ENCODE peak calls at places on chromosomes 2 and 18, in seven cellular contexts. Q is A549; V is CD8-positive, alpha-beta T cell; T is AG04450; E is upper lobe of right lung; R is fibroblast of lung; J is heart left ventricle. G is an unnamed sample.

GRCh38 chr2:202237787-202238233 is 587 bp downstream of the SUMO1 start:
- DNase-seq in Q (peak), T (no peak), J (peak), E (peak), R (peak), V (no peak), G (no peak)

GRCh38 chr2:119756837-119757236 is 2.9 kb upstream of the PTPN4 start:
- DNase-seq in E (no peak), Q (no peak), V (no peak), J (peak), T (no peak), R (peak), G (peak)

GRCh38 chr18:58638446-58638845 is 9.6 kb upstream of the ALPK2 start:
- DNase-seq in T (no peak), Q (no peak), V (no peak), R (peak), E (no peak), J (no peak), G (no peak)

GRCh38 chr2:20141056-20141762 is 83.7 kb downstream of the SDC1 start:
- DNase-seq in J (peak), E (peak), R (peak), Q (peak), V (no peak), T (peak), G (peak)

GRCh38 chr2:215930505-215931233 is 82.7 kb downstream of the MREG start:
- DNase-seq in V (no peak), J (no peak), Q (no peak), E (no peak), R (peak), T (no peak), G (no peak)

GRCh38 chr2:131130298-131130596 is 25.1 kb downstream of the PLEKHB2 start:
- DNase-seq in R (no peak), Q (no peak), J (no peak), V (no peak), T (no peak), E (no peak), G (no peak)

GRCh38 chr2:109447251-109447661 is 166.5 kb downstream of the SEPTIN10 start:
- DNase-seq in E (no peak), Q (no peak), J (no peak), R (peak), V (no peak), T (peak), G (peak)

GRCh38 chr18:59093668-59094067 is 46.0 kb upstream of the SEC11C start:
- DNase-seq in Q (no peak), R (no peak), E (no peak), V (no peak), T (no peak), J (no peak), G (no peak)

GRCh38 chr2:2763998-2764355 is 432.9 kb upstream of the MYT1L start:
- DNase-seq in V (no peak), Q (no peak), E (no peak), J (no peak), T (no peak), R (no peak), G (no peak)

GRCh38 chr18:75582940-75583339 is 155.4 kb upstream of the SMIM21 start:
- DNase-seq in J (no peak), T (no peak), V (no peak), R (no peak), Q (no peak), E (no peak), G (no peak)

GRCh38 chr18:51448949-51449348 is 251.5 kb upstream of the MEX3C start:
- DNase-seq in E (no peak), R (no peak), Q (no peak), J (no peak), V (no peak), T (no peak), G (no peak)

GRCh38 chr2:172299741-172300140 is 127.6 kb upstream of the ITGA6 start:
- DNase-seq in V (no peak), J (peak), R (peak), T (peak), Q (no peak), E (no peak), G (peak)

GRCh38 chr2:98517636-98518035 is 73.0 kb downstream of the INPP4A start:
- DNase-seq in T (no peak), E (no peak), Q (no peak), V (no peak), J (no peak), R (no peak), G (no peak)

GRCh38 chr18:28771849-28772248 is 594.9 kb upstream of the CDH2 start:
- DNase-seq in E (no peak), Q (no peak), T (no peak), J (no peak), V (no peak), R (no peak), G (no peak)

GRCh38 chr2:240627736-240628506 is 2.6 kb downstream of the GPR35 start:
- DNase-seq in J (peak), Q (no peak), R (no peak), E (peak), V (no peak), T (no peak), G (no peak)

GRCh38 chr18:51890762-51891161 is 449.2 kb upstream of the DCC start:
- DNase-seq in V (no peak), E (peak), J (no peak), R (peak), T (no peak), Q (no peak), G (no peak)

GRCh38 chr2:144040834-144041233 is 479.1 kb downstream of the ZEB2 start:
- DNase-seq in Q (no peak), J (no peak), R (no peak), E (no peak), V (no peak), T (no peak), G (no peak)

GRCh38 chr2:96342085-96342484 is 6.5 kb downstream of the NCAPH start:
- DNase-seq in Q (peak), T (peak), R (peak), E (no peak), V (peak), J (no peak), G (no peak)

GRCh38 chr2:232551776-232552175 is 1.3 kb downstream of the EIF4E2 start:
- DNase-seq in J (no peak), Q (no peak), R (no peak), E (no peak), V (no peak), T (no peak), G (no peak)
- H3K4me3 ChIP-seq in J (peak), Q (peak), R (peak), E (peak), V (peak), T (peak), G (peak)

DNA sequence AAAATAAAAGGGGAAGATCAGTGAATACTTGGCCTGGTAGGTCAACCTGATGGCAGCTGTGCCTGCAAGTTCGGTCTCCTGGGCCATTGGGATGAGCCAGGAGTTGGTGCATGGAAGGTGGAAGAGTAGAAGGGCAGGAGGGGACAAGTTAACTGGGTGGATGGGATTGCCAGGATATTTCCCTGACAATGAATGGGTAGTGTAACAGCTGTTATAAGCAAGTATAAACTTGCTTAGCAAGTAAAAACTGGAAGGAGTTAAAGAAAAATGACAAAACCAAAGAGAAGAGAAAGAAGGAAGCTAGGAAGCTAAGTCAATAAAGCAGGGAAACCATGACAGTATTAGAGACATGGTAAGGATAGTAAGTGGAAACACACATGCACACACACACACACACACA is 29.6 kb downstream of the MEP1B start:
- DNase-seq in V (no peak), R (no peak), E (no peak), J (no peak), T (no peak), Q (no peak), G (no peak)
- TF ChIP-seq CTCF in V (no peak), R (no peak), E (no peak), J (no peak), T (no peak), Q (no peak), G (no peak)

GRCh38 chr18:32469190-32469611 is 1.5 kb downstream of the GAREM1 start:
- DNase-seq in R (peak), J (peak), T (no peak), Q (peak), V (peak), E (no peak), G (no peak)

GRCh38 chr18:32470713-32471633 is at the start of gene GAREM1:
- DNase-seq in Q (peak), E (peak), R (peak), J (peak), T (peak), V (peak), G (peak)

GRCh38 chr18:32469691-32470131 is 971 bp downstream of the GAREM1 start:
- DNase-seq in V (no peak), R (peak), J (no peak), E (no peak), T (no peak), Q (peak), G (no peak)

GRCh38 chr18:32470136-32470712 is 458 bp downstream of the GAREM1 start:
- DNase-seq in J (peak), T (no peak), V (peak), R (peak), Q (peak), E (peak), G (no peak)

GRCh38 chr18:32468147-32468845 is 2.4 kb downstream of the GAREM1 start:
- DNase-seq in R (peak), J (no peak), V (no peak), E (no peak), Q (no peak), T (no peak), G (no peak)
- H3K4me3 ChIP-seq in R (no peak), J (peak), V (no peak), E (peak), Q (no peak), T (no peak), G (no peak)

GRCh38 chr2:27807476-27807875 is 36.0 kb downstream of the MRPL33 start:
- DNase-seq in V (peak), R (peak), Q (no peak), T (no peak), E (no peak), J (no peak), G (no peak)
- TF ChIP-seq CTCF in V (no peak), R (peak), Q (peak), T (peak), E (peak), J (peak), G (peak)

DNA sequence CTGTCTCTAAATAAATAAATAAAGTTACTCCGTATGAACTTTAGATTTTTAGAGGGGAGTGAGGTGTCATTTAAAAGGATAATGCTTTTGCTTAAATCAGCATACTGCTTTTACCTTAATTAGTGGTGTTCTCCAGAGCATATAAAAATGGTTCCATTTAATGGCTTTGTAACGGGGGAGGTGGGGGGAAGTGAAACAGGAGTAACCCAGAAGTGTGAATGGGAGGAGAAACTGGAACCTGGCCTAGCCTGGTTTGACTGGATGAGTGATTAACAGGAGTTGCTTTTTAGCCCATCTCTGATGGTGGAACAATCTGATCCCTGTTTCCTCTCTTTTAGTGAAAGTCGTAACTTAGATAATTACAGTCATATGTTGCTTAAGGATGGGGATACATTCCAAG is 1.6 kb downstream of the CNDP2 start:
- DNase-seq in J (no peak), R (no peak), E (no peak), V (no peak), Q (no peak), T (no peak), G (no peak)
- H3K4me3 ChIP-seq in J (no peak), R (no peak), E (no peak), V (no peak), Q (no peak), T (no peak), G (no peak)

GRCh38 chr2:207352978-207353377 is 176.8 kb upstream of the CREB1 start:
- DNase-seq in Q (no peak), V (no peak), T (no peak), J (no peak), R (no peak), E (no peak), G (no peak)
- TF ChIP-seq CTCF in Q (no peak), V (no peak), T (peak), J (no peak), R (peak), E (no peak), G (peak)

GRCh38 chr2:12720752-12721151 is 4.0 kb downstream of the TRIB2 start:
- DNase-seq in Q (no peak), J (no peak), T (no peak), E (no peak), V (no peak), R (peak), G (no peak)
- H3K4me3 ChIP-seq in Q (no peak), J (peak), T (peak), E (peak), V (peak), R (peak), G (peak)

GRCh38 chr2:230422149-230422548 is 6.1 kb downstream of the SP100 start:
- DNase-seq in T (no peak), R (no peak), V (no peak), E (no peak), Q (no peak), J (no peak), G (no peak)
- TF ChIP-seq CTCF in T (no peak), R (no peak), V (no peak), E (peak), Q (no peak), J (no peak), G (peak)